ENCODE peak calls at places on chromosomes 5 and 9, in ten cellular contexts. W is tibial artery, M is HepG2, E is heart left ventricle, A is sigmoid colon, Y is hepatocyte, P is neural progenitor cell, O is esophagus squamous epithelium, Z is left ventricle myocardium inferior, K is lower lobe of right lung. S is an unnamed sample. For H3K36me3, the result is how much of the 10 kb centered on the place peaks cover.

GRCh38 chr9:122097679-122098315 is 4.7 kb upstream of the TTLL11 start:
- DNase-seq in Y (no peak), P (no peak), M (no peak), A (no peak), O (no peak), E (no peak), W (peak), Z (no peak), K (no peak), S (no peak)

GRCh38 chr9:135287627-135288026 is 192.0 kb upstream of the PPP1R26 start:
- DNase-seq in A (no peak), M (no peak), K (no peak), Y (no peak), Z (no peak), E (no peak), P (no peak), O (no peak), W (no peak), S (no peak)

GRCh38 chr5:1470762-1471211 is 25.5 kb upstream of the SLC6A3 start:
- DNase-seq in P (no peak), K (no peak), W (peak), E (no peak), Z (no peak), M (peak), Y (no peak), O (no peak), A (peak), S (peak)

GRCh38 chr5:131109540-131110255 is 55.4 kb downstream of the HINT1 start:
- DNase-seq in K (no peak), M (peak), A (no peak), O (no peak), Y (peak), E (no peak), Z (no peak), P (peak), W (no peak), S (peak)

GRCh38 chr5:172636279-172637050 is 4.6 kb upstream of the NEURL1B start:
- DNase-seq in K (no peak), M (no peak), W (no peak), O (no peak), P (no peak), Z (no peak), Y (no peak), E (no peak), A (no peak), S (no peak)

GRCh38 chr5:137688248-137688840 is 47.5 kb downstream of the KLHL3 start:
- DNase-seq in W (no peak), M (no peak), A (no peak), O (no peak), E (no peak), K (no peak), Z (no peak), P (no peak), Y (no peak), S (no peak)

GRCh38 chr9:99472916-99473245 is 250.8 kb downstream of the SEC61B start:
- DNase-seq in O (no peak), P (no peak), Y (no peak), W (no peak), E (no peak), A (no peak), M (no peak), K (no peak), Z (no peak), S (no peak)

GRCh38 chr5:33041586-33041985 is 330.5 kb downstream of the NPR3 start:
- DNase-seq in O (no peak), Z (no peak), W (no peak), P (no peak), A (no peak), Y (no peak), K (no peak), M (no peak), E (no peak), S (no peak)

DNA sequence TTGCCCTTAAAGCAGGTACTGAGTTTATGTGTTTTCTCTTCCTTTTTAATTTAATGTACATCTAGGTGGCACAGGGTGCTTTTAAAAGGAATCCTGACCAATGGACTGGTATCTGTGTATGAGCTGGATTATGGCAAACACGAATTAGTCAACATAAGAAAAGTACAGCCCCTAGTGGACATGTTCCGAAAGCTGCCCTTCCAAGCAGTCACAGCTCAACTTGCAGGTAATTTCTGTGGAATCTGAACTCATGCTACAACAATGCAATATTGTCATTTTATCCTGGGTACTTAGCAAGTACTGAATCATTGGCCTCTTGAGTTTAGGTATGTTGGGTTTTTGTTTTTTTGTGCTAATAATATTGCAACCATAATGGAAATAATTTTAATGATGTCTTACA is 14.4 kb upstream of the TMOD1 start:
- DNase-seq in A (no peak), W (no peak), M (peak), Z (no peak), Y (no peak), E (no peak), O (no peak), P (no peak), K (no peak), S (no peak)
- TF ChIP-seq CTCF in A (no peak), W (no peak), M (peak), Z (peak), Y (peak), E (peak), O (no peak), P (peak), K (no peak), S (peak)

GRCh38 chr5:72221099-72221498 is 98.9 kb downstream of the MRPS27 start:
- DNase-seq in K (no peak), M (no peak), W (no peak), P (no peak), Y (no peak), E (no peak), Z (no peak), O (no peak), A (no peak), S (no peak)

GRCh38 chr5:72226950-72227349 is 93.1 kb downstream of the MRPS27 start:
- DNase-seq in K (no peak), P (no peak), M (no peak), O (no peak), W (no peak), A (no peak), E (no peak), Z (no peak), Y (no peak), S (no peak)

GRCh38 chr5:72224946-72225427 is 95.1 kb downstream of the MRPS27 start:
- DNase-seq in Y (no peak), W (no peak), M (no peak), A (no peak), E (no peak), O (no peak), P (no peak), K (no peak), Z (no peak), S (no peak)

GRCh38 chr5:72223371-72223770 is 96.7 kb downstream of the MRPS27 start:
- DNase-seq in O (no peak), P (no peak), Z (no peak), E (no peak), W (no peak), K (no peak), M (no peak), Y (no peak), A (no peak), S (no peak)

GRCh38 chr5:72222521-72222920 is 97.5 kb downstream of the MRPS27 start:
- DNase-seq in K (no peak), W (no peak), A (no peak), M (no peak), Y (no peak), E (no peak), P (no peak), Z (no peak), O (no peak), S (no peak)
- H3K36me3 ChIP-seq in K (half or more), W (half or more), A (under half), M (half or more), Y (under half), E (under half), P (under half), Z (half or more), O (under half), S (half or more)

DNA sequence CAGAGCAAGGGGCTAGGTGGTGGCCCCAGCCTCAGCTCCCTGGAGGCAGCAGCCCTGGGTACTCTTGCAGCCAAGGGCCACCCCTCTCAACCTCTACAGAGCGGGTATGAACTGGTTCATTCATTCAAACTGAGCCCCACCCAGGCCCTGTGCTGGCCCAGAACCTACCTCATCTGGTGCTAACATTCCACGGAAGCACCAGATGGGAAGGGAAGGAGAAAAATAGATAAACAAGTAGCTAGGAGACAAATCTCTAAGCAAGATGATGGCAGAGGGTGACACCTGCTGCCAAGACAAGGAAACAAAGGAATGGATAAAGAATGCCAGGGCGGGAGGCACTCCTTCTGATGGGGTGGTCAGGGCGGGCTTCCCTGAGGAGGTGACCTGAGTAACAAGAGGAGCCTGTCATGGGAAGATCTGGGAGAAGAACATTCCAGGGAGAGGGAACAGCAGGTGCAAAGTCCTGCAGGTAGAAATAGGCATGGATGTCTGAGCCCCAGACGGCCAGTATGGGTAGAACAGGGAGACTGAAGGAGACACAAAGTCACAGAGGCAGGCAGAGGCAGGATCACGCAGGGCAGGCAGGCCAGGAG is 6.1 kb downstream of the ST6GALNAC4 start:
- DNase-seq in O (no peak), Z (no peak), Y (no peak), P (no peak), W (no peak), E (no peak), A (no peak), K (no peak), M (no peak), S (peak)
- TF ChIP-seq CTCF in O (no peak), Z (no peak), Y (peak), P (peak), W (no peak), E (no peak), A (no peak), K (no peak), M (peak), S (peak)

GRCh38 chr9:15501803-15502202 is 9.0 kb downstream of the PSIP1 start:
- DNase-seq in K (no peak), P (no peak), E (no peak), O (no peak), Y (no peak), M (no peak), Z (no peak), A (no peak), W (no peak), S (no peak)
- H3K36me3 ChIP-seq in K (under half), P (half or more), E (under half), O (under half), Y (under half), M (under half), Z (under half), A (under half), W (under half), S (half or more)

DNA sequence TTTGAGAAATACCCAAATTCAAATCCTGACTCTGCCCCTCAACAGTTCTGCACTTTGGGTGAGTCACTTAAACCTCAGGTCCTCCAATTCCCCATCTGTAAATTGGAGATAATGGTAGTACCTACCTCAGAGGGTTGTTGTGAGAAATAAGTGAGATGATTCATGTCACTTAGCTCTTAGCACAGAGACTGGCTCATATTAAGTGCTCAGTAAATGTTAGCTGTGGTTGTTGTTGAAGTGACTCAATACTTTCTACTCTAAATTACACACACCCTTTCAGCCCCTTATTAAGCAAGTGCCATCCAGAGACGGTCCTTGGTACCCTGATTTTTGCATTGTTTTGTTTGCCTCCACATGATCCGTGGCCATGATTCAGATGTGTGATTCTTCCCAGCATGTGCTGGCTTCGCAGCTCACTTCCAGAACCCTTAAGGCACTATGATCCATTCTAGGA is 5.3 kb downstream of the SH3RF2 start:
- DNase-seq in P (no peak), O (no peak), Z (no peak), W (no peak), A (no peak), K (no peak), M (no peak), E (no peak), Y (no peak), S (no peak)
- TF ChIP-seq CTCF in P (no peak), O (no peak), Z (no peak), W (no peak), A (no peak), K (no peak), M (no peak), E (no peak), Y (no peak), S (no peak)

DNA sequence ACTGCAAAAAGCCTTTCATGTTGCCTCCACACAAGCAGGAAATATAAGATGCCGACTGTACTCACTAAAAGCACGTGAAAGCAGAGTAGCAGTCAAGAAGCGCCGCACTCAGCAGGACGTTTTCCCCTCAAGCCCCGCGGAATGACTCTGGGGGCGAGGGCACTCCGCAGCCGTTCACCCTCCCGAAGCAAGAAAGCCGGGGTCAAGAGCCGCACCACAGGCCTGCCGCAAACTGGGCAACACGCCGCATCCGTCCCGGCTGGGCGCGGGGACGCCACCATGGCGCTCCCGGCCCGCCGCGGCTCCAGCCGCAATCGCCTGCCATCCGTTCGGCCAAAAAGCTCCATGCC is 364 bp downstream of the RPS6 start:
- DNase-seq in Y (peak), E (no peak), P (peak), W (peak), A (no peak), O (no peak), K (no peak), Z (no peak), M (no peak), S (no peak)
- H3K36me3 ChIP-seq in Y (under half), E (under half), P (under half), W (under half), A (under half), O (under half), K (under half), Z (under half), M (under half), S (under half)

DNA sequence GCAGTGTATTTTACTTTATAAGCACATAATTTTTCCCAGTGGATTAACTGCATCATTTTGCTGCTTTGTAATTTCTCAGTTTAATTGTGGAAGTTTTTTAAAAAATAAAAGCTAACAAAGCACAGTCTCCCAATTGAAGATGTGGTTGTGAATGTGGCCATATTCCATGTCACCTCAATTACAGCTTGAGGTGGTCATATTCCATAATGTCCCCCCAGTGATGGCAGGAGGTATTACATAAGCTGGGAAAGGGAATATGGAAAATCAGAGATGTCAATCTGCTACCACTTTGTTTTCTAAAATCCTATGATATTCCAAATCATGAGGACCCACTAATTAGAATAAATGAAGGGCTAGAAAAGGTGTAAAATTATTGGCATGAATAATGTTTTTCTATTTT is 1672.0 kb upstream of the CDH9 start:
- DNase-seq in W (no peak), M (no peak), K (no peak), E (no peak), P (no peak), O (no peak), A (no peak), Y (no peak), Z (no peak), S (peak)
- TF ChIP-seq CTCF in W (no peak), M (no peak), K (no peak), E (no peak), P (peak), O (no peak), A (no peak), Y (no peak), Z (no peak), S (peak)

GRCh38 chr9:14346826-14347407 is 33.0 kb upstream of the NFIB start:
- DNase-seq in K (no peak), Y (no peak), E (no peak), O (no peak), P (peak), Z (peak), M (no peak), W (peak), A (no peak), S (no peak)

GRCh38 chr9:14346301-14346721 is 32.4 kb upstream of the NFIB start:
- DNase-seq in E (no peak), M (no peak), W (peak), Z (peak), Y (no peak), K (no peak), O (no peak), A (no peak), P (peak), S (no peak)

GRCh38 chr9:14344846-14345585 is 31.1 kb upstream of the NFIB start:
- DNase-seq in K (no peak), W (no peak), E (no peak), O (no peak), M (no peak), P (peak), Z (no peak), Y (no peak), A (no peak), S (no peak)

GRCh38 chr9:14343948-14344547 is 30.1 kb upstream of the NFIB start:
- DNase-seq in Y (no peak), P (peak), M (no peak), A (no peak), W (peak), E (peak), K (no peak), Z (peak), O (no peak), S (no peak)

DNA sequence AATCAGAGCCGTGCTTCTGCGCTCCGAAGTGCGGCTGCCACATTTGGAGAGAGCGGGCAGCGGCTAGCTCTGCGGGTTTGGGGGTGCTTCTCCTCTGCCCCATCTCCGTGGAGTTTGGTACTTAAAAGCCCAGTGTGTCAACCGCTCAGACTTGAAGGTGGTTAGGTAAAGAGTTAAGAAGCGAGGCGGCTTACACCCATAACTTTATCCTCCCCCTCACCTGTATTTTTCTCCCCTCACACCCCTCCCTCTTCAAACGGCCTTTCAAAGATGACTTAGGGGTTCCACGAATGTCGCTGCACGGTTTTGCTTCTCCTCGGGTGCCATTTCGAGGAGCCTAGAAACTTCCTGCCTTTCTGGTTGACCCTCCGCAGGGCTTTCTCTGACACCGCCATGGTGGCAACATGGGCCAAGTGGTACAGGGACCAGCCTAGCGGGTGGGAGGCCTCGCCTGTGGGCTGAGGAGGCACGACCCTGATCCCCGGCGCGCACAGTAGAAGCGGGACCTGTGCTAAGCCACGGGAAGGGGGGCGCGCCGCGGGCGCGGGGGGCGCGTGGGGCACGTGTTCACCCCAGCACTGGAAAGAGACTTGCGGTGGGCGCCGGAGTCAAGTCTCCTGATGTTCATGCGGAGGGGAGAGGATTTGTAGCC is 31.8 kb upstream of the NFIB start:
- DNase-seq in A (no peak), Z (no peak), O (no peak), M (no peak), Y (no peak), W (no peak), K (no peak), E (no peak), P (peak), S (no peak)
- H3K36me3 ChIP-seq in A (under half), Z (under half), O (under half), M (under half), Y (under half), W (under half), K (under half), E (under half), P (under half), S (under half)